ENCODE peak calls at places on chromosomes 3 and 15, in five cellular contexts. W is MM.1S, B is erythroblast, K is OCI-M1, P is A549. L is an unnamed sample.
A peak's percentile ranks its signal among the peaks of the same experiment; 100 is the strongest.

GRCh38 chr15:70264014-70264492 is 166.3 kb upstream of the TLE3 start:
- DNase-seq in W (no peak), K (peak; percentile 20), P (no peak), B (no peak), L (no peak)

GRCh38 chr3:160999268-160999667 is 105.9 kb downstream of the B3GALNT1 start:
- DNase-seq in B (no peak), K (no peak), W (no peak), P (no peak), L (no peak)

GRCh38 chr3:156834435-156834834 is 8.3 kb downstream of the LEKR1 start:
- DNase-seq in P (no peak), W (no peak), K (no peak), B (no peak), L (no peak)

GRCh38 chr3:177357352-177358084 is 160.2 kb upstream of the TBL1XR1 start:
- DNase-seq in K (peak; percentile 81), P (peak; percentile 63), W (peak; percentile 89), B (peak; percentile 82), L (peak; percentile 40)

GRCh38 chr3:125443923-125444322 is 68.8 kb upstream of the ZNF148 start:
- DNase-seq in P (no peak), B (no peak), K (no peak), W (no peak), L (peak; percentile 87)

GRCh38 chr3:102069211-102069662 is 219.9 kb downstream of the NFKBIZ start:
- DNase-seq in K (no peak), P (peak; percentile 38), B (no peak), W (no peak), L (peak; percentile 71)

GRCh38 chr15:75650908-75651809 is 3.4 kb downstream of the SNX33 start:
- DNase-seq in B (no peak), K (peak; percentile 55), P (no peak), W (no peak), L (no peak)

GRCh38 chr3:55065331-55065730 is 137.5 kb upstream of the LRTM1 start:
- DNase-seq in B (no peak), P (no peak), K (no peak), W (no peak), L (no peak)

GRCh38 chr3:10732292-10732691 is 83.7 kb upstream of the SLC6A11 start:
- DNase-seq in W (no peak), K (no peak), B (no peak), P (no peak), L (no peak)